ENCODE peak calls at places on chromosomes 6 and 20, in nine cellular contexts. One of them, this sample, is unnamed.

GRCh38 chr6:2196079-2196679 is 49.2 kb downstream of the GMDS start:
- DNase-seq in AG09319: peak; percentile 28
- DNase-seq in SW 1271: peak; percentile 71
- DNase-seq in iris pigment epithelial cell: peak; percentile 60
- DNase-seq in GM04503: no peak
- DNase-seq in GM23248: peak; percentile 70
- DNase-seq in activated CD4-positive, alpha-beta memory T cell treated with anti-CD3 and anti-CD28 coated beads, Interleukin-2, amount 10 ng/mL, durations not matched to agents 7 days and 5 days: no peak
- DNase-seq in skeletal muscle cell: no peak
- DNase-seq in ovary: no peak
- DNase-seq in this sample: peak; percentile 19

GRCh38 chr20:62244644-62245108 is 6.4 kb downstream of the OSBPL2 start:
- DNase-seq in GM04503: no peak
- DNase-seq in iris pigment epithelial cell: no peak
- DNase-seq in ovary: no peak
- DNase-seq in activated CD4-positive, alpha-beta memory T cell treated with anti-CD3 and anti-CD28 coated beads, Interleukin-2, amount 10 ng/mL, durations not matched to agents 7 days and 5 days: no peak
- DNase-seq in SW 1271: no peak
- DNase-seq in GM23248: no peak
- DNase-seq in AG09319: no peak
- DNase-seq in skeletal muscle cell: no peak
- DNase-seq in this sample: no peak

GRCh38 chr6:142404751-142405150 is 102.9 kb downstream of the ADGRG6 start:
- DNase-seq in ovary: no peak
- DNase-seq in GM23248: no peak
- DNase-seq in skeletal muscle cell: no peak
- DNase-seq in iris pigment epithelial cell: no peak
- DNase-seq in AG09319: no peak
- DNase-seq in activated CD4-positive, alpha-beta memory T cell treated with anti-CD3 and anti-CD28 coated beads, Interleukin-2, amount 10 ng/mL, durations not matched to agents 7 days and 5 days: no peak
- DNase-seq in GM04503: no peak
- DNase-seq in SW 1271: no peak
- DNase-seq in this sample: no peak

GRCh38 chr6:44681782-44682181 is 294.3 kb downstream of the CDC5L start:
- DNase-seq in activated CD4-positive, alpha-beta memory T cell treated with anti-CD3 and anti-CD28 coated beads, Interleukin-2, amount 10 ng/mL, durations not matched to agents 7 days and 5 days: no peak
- DNase-seq in GM04503: no peak
- DNase-seq in ovary: peak; percentile 25
- DNase-seq in skeletal muscle cell: no peak
- DNase-seq in SW 1271: no peak
- DNase-seq in AG09319: no peak
- DNase-seq in GM23248: no peak
- DNase-seq in iris pigment epithelial cell: no peak
- DNase-seq in this sample: no peak

GRCh38 chr20:58436868-58437645 is 48.0 kb downstream of the VAPB start:
- DNase-seq in skeletal muscle cell: no peak
- DNase-seq in AG09319: no peak
- DNase-seq in SW 1271: no peak
- DNase-seq in iris pigment epithelial cell: no peak
- DNase-seq in GM23248: no peak
- DNase-seq in GM04503: no peak
- DNase-seq in ovary: no peak
- DNase-seq in activated CD4-positive, alpha-beta memory T cell treated with anti-CD3 and anti-CD28 coated beads, Interleukin-2, amount 10 ng/mL, durations not matched to agents 7 days and 5 days: no peak
- DNase-seq in this sample: no peak

GRCh38 chr6:127483399-127484055 is 24.3 kb upstream of the KIAA0408 start:
- DNase-seq in iris pigment epithelial cell: no peak
- DNase-seq in GM23248: peak; percentile 2
- DNase-seq in GM04503: no peak
- DNase-seq in skeletal muscle cell: no peak
- DNase-seq in activated CD4-positive, alpha-beta memory T cell treated with anti-CD3 and anti-CD28 coated beads, Interleukin-2, amount 10 ng/mL, durations not matched to agents 7 days and 5 days: no peak
- DNase-seq in AG09319: no peak
- DNase-seq in ovary: no peak
- DNase-seq in SW 1271: no peak
- DNase-seq in this sample: no peak

GRCh38 chr6:44176130-44176934 is 17.7 kb downstream of the CAPN11 start:
- DNase-seq in ovary: no peak
- DNase-seq in activated CD4-positive, alpha-beta memory T cell treated with anti-CD3 and anti-CD28 coated beads, Interleukin-2, amount 10 ng/mL, durations not matched to agents 7 days and 5 days: no peak
- DNase-seq in AG09319: no peak
- DNase-seq in GM04503: no peak
- DNase-seq in SW 1271: no peak
- DNase-seq in GM23248: no peak
- DNase-seq in skeletal muscle cell: no peak
- DNase-seq in iris pigment epithelial cell: no peak
- DNase-seq in this sample: no peak

GRCh38 chr6:109503327-109504224 is 20.6 kb upstream of the ZBTB24 start:
- DNase-seq in activated CD4-positive, alpha-beta memory T cell treated with anti-CD3 and anti-CD28 coated beads, Interleukin-2, amount 10 ng/mL, durations not matched to agents 7 days and 5 days: no peak
- DNase-seq in GM23248: no peak
- DNase-seq in ovary: no peak
- DNase-seq in GM04503: no peak
- DNase-seq in iris pigment epithelial cell: no peak
- DNase-seq in AG09319: no peak
- DNase-seq in skeletal muscle cell: no peak
- DNase-seq in SW 1271: no peak
- DNase-seq in this sample: no peak

GRCh38 chr20:21623074-21623780 is 82.2 kb upstream of the PAX1 start:
- DNase-seq in iris pigment epithelial cell: no peak
- DNase-seq in SW 1271: no peak
- DNase-seq in GM04503: no peak
- DNase-seq in GM23248: no peak
- DNase-seq in skeletal muscle cell: no peak
- DNase-seq in activated CD4-positive, alpha-beta memory T cell treated with anti-CD3 and anti-CD28 coated beads, Interleukin-2, amount 10 ng/mL, durations not matched to agents 7 days and 5 days: no peak
- DNase-seq in AG09319: no peak
- DNase-seq in ovary: no peak
- DNase-seq in this sample: no peak

GRCh38 chr6:44940367-44940766 is 387.8 kb upstream of the RUNX2 start:
- DNase-seq in activated CD4-positive, alpha-beta memory T cell treated with anti-CD3 and anti-CD28 coated beads, Interleukin-2, amount 10 ng/mL, durations not matched to agents 7 days and 5 days: no peak
- DNase-seq in ovary: no peak
- DNase-seq in AG09319: no peak
- DNase-seq in GM04503: no peak
- DNase-seq in iris pigment epithelial cell: no peak
- DNase-seq in GM23248: no peak
- DNase-seq in SW 1271: no peak
- DNase-seq in skeletal muscle cell: no peak
- DNase-seq in this sample: no peak

GRCh38 chr6:134863763-134864510 is 86.0 kb downstream of the ALDH8A1 start:
- DNase-seq in skeletal muscle cell: no peak
- DNase-seq in iris pigment epithelial cell: no peak
- DNase-seq in GM04503: no peak
- DNase-seq in SW 1271: no peak
- DNase-seq in AG09319: no peak
- DNase-seq in activated CD4-positive, alpha-beta memory T cell treated with anti-CD3 and anti-CD28 coated beads, Interleukin-2, amount 10 ng/mL, durations not matched to agents 7 days and 5 days: no peak
- DNase-seq in ovary: no peak
- DNase-seq in GM23248: no peak
- DNase-seq in this sample: no peak

GRCh38 chr6:80550271-80550670 is 443.8 kb downstream of the BCKDHB start:
- DNase-seq in GM23248: no peak
- DNase-seq in SW 1271: no peak
- DNase-seq in GM04503: no peak
- DNase-seq in skeletal muscle cell: no peak
- DNase-seq in AG09319: no peak
- DNase-seq in iris pigment epithelial cell: no peak
- DNase-seq in activated CD4-positive, alpha-beta memory T cell treated with anti-CD3 and anti-CD28 coated beads, Interleukin-2, amount 10 ng/mL, durations not matched to agents 7 days and 5 days: no peak
- DNase-seq in ovary: no peak
- DNase-seq in this sample: no peak

GRCh38 chr20:17735206-17735804 is 35.5 kb downstream of the BANF2 start:
- DNase-seq in skeletal muscle cell: no peak
- DNase-seq in ovary: no peak
- DNase-seq in GM23248: no peak
- DNase-seq in activated CD4-positive, alpha-beta memory T cell treated with anti-CD3 and anti-CD28 coated beads, Interleukin-2, amount 10 ng/mL, durations not matched to agents 7 days and 5 days: no peak
- DNase-seq in AG09319: no peak
- DNase-seq in SW 1271: no peak
- DNase-seq in iris pigment epithelial cell: peak; percentile 71
- DNase-seq in GM04503: no peak
- DNase-seq in this sample: peak; percentile 10

GRCh38 chr6:36743538-36744441 is 46.2 kb downstream of the RAB44 start:
- DNase-seq in activated CD4-positive, alpha-beta memory T cell treated with anti-CD3 and anti-CD28 coated beads, Interleukin-2, amount 10 ng/mL, durations not matched to agents 7 days and 5 days: peak; percentile 30
- DNase-seq in GM04503: no peak
- DNase-seq in AG09319: no peak
- DNase-seq in iris pigment epithelial cell: no peak
- DNase-seq in ovary: no peak
- DNase-seq in skeletal muscle cell: no peak
- DNase-seq in GM23248: no peak
- DNase-seq in SW 1271: no peak
- DNase-seq in this sample: no peak

GRCh38 chr20:63745424-63745805 is 5.8 kb downstream of the SLC2A4RG start:
- DNase-seq in GM23248: no peak
- DNase-seq in activated CD4-positive, alpha-beta memory T cell treated with anti-CD3 and anti-CD28 coated beads, Interleukin-2, amount 10 ng/mL, durations not matched to agents 7 days and 5 days: no peak
- DNase-seq in AG09319: no peak
- DNase-seq in skeletal muscle cell: no peak
- DNase-seq in GM04503: no peak
- DNase-seq in iris pigment epithelial cell: no peak
- DNase-seq in ovary: no peak
- DNase-seq in SW 1271: no peak
- DNase-seq in this sample: no peak

GRCh38 chr6:22251331-22251730 is 45.5 kb downstream of the PRL start:
- DNase-seq in GM04503: peak; percentile 20
- DNase-seq in AG09319: no peak
- DNase-seq in GM23248: peak; percentile 65
- DNase-seq in skeletal muscle cell: no peak
- DNase-seq in ovary: no peak
- DNase-seq in iris pigment epithelial cell: peak; percentile 83
- DNase-seq in activated CD4-positive, alpha-beta memory T cell treated with anti-CD3 and anti-CD28 coated beads, Interleukin-2, amount 10 ng/mL, durations not matched to agents 7 days and 5 days: no peak
- DNase-seq in SW 1271: no peak
- DNase-seq in this sample: peak; percentile 15

GRCh38 chr6:169786349-169786748 is 34.9 kb downstream of the ERMARD start:
- DNase-seq in GM04503: no peak
- DNase-seq in AG09319: no peak
- DNase-seq in SW 1271: no peak
- DNase-seq in activated CD4-positive, alpha-beta memory T cell treated with anti-CD3 and anti-CD28 coated beads, Interleukin-2, amount 10 ng/mL, durations not matched to agents 7 days and 5 days: no peak
- DNase-seq in skeletal muscle cell: no peak
- DNase-seq in ovary: peak; percentile 5
- DNase-seq in iris pigment epithelial cell: no peak
- DNase-seq in GM23248: no peak
- DNase-seq in this sample: no peak

GRCh38 chr20:17790308-17790707 is 90.5 kb downstream of the BANF2 start:
- DNase-seq in GM23248: no peak
- DNase-seq in ovary: no peak
- DNase-seq in GM04503: no peak
- DNase-seq in skeletal muscle cell: no peak
- DNase-seq in AG09319: no peak
- DNase-seq in activated CD4-positive, alpha-beta memory T cell treated with anti-CD3 and anti-CD28 coated beads, Interleukin-2, amount 10 ng/mL, durations not matched to agents 7 days and 5 days: no peak
- DNase-seq in iris pigment epithelial cell: no peak
- DNase-seq in SW 1271: no peak
- DNase-seq in this sample: no peak

GRCh38 chr6:71091167-71091566 is 134.3 kb upstream of the B3GAT2 start:
- DNase-seq in iris pigment epithelial cell: no peak
- DNase-seq in ovary: no peak
- DNase-seq in skeletal muscle cell: no peak
- DNase-seq in SW 1271: no peak
- DNase-seq in GM04503: no peak
- DNase-seq in AG09319: no peak
- DNase-seq in GM23248: no peak
- DNase-seq in activated CD4-positive, alpha-beta memory T cell treated with anti-CD3 and anti-CD28 coated beads, Interleukin-2, amount 10 ng/mL, durations not matched to agents 7 days and 5 days: no peak
- DNase-seq in this sample: no peak

GRCh38 chr20:11906626-11907480 is 10.8 kb upstream of the BTBD3 start:
- DNase-seq in skeletal muscle cell: no peak
- DNase-seq in ovary: no peak
- DNase-seq in GM23248: no peak
- DNase-seq in SW 1271: no peak
- DNase-seq in GM04503: no peak
- DNase-seq in AG09319: no peak
- DNase-seq in iris pigment epithelial cell: no peak
- DNase-seq in activated CD4-positive, alpha-beta memory T cell treated with anti-CD3 and anti-CD28 coated beads, Interleukin-2, amount 10 ng/mL, durations not matched to agents 7 days and 5 days: no peak
- DNase-seq in this sample: no peak

GRCh38 chr6:34979218-34979617 is 90.2 kb downstream of the ANKS1A start:
- DNase-seq in activated CD4-positive, alpha-beta memory T cell treated with anti-CD3 and anti-CD28 coated beads, Interleukin-2, amount 10 ng/mL, durations not matched to agents 7 days and 5 days: no peak
- DNase-seq in AG09319: no peak
- DNase-seq in iris pigment epithelial cell: no peak
- DNase-seq in GM23248: no peak
- DNase-seq in SW 1271: no peak
- DNase-seq in ovary: no peak
- DNase-seq in GM04503: no peak
- DNase-seq in skeletal muscle cell: no peak
- DNase-seq in this sample: no peak

GRCh38 chr20:47428851-47429336 is 72.4 kb upstream of the ZMYND8 start:
- DNase-seq in activated CD4-positive, alpha-beta memory T cell treated with anti-CD3 and anti-CD28 coated beads, Interleukin-2, amount 10 ng/mL, durations not matched to agents 7 days and 5 days: no peak
- DNase-seq in iris pigment epithelial cell: no peak
- DNase-seq in skeletal muscle cell: no peak
- DNase-seq in GM23248: no peak
- DNase-seq in AG09319: no peak
- DNase-seq in ovary: no peak
- DNase-seq in SW 1271: no peak
- DNase-seq in GM04503: no peak
- DNase-seq in this sample: no peak

GRCh38 chr6:104957301-104958177 is 632 bp downstream of the LIN28B start:
- DNase-seq in activated CD4-positive, alpha-beta memory T cell treated with anti-CD3 and anti-CD28 coated beads, Interleukin-2, amount 10 ng/mL, durations not matched to agents 7 days and 5 days: no peak
- DNase-seq in iris pigment epithelial cell: no peak
- DNase-seq in skeletal muscle cell: no peak
- DNase-seq in SW 1271: no peak
- DNase-seq in GM23248: no peak
- DNase-seq in AG09319: no peak
- DNase-seq in ovary: no peak
- DNase-seq in GM04503: no peak
- DNase-seq in this sample: no peak

GRCh38 chr6:31792741-31793140 is 2.8 kb downstream of the VARS1 start:
- DNase-seq in GM23248: peak; percentile 36
- DNase-seq in GM04503: no peak
- DNase-seq in AG09319: no peak
- DNase-seq in activated CD4-positive, alpha-beta memory T cell treated with anti-CD3 and anti-CD28 coated beads, Interleukin-2, amount 10 ng/mL, durations not matched to agents 7 days and 5 days: no peak
- DNase-seq in iris pigment epithelial cell: peak; percentile 70
- DNase-seq in SW 1271: no peak
- DNase-seq in ovary: no peak
- DNase-seq in skeletal muscle cell: no peak
- DNase-seq in this sample: no peak

GRCh38 chr20:23583526-23583925 is 15.2 kb upstream of the CST9L start:
- DNase-seq in iris pigment epithelial cell: no peak
- DNase-seq in GM04503: no peak
- DNase-seq in GM23248: no peak
- DNase-seq in SW 1271: peak; percentile 8
- DNase-seq in skeletal muscle cell: no peak
- DNase-seq in AG09319: no peak
- DNase-seq in activated CD4-positive, alpha-beta memory T cell treated with anti-CD3 and anti-CD28 coated beads, Interleukin-2, amount 10 ng/mL, durations not matched to agents 7 days and 5 days: no peak
- DNase-seq in ovary: no peak
- DNase-seq in this sample: no peak

GRCh38 chr20:51384854-51385253 is 157.7 kb downstream of the NFATC2 start:
- DNase-seq in AG09319: no peak
- DNase-seq in skeletal muscle cell: no peak
- DNase-seq in GM23248: no peak
- DNase-seq in iris pigment epithelial cell: no peak
- DNase-seq in activated CD4-positive, alpha-beta memory T cell treated with anti-CD3 and anti-CD28 coated beads, Interleukin-2, amount 10 ng/mL, durations not matched to agents 7 days and 5 days: no peak
- DNase-seq in GM04503: no peak
- DNase-seq in SW 1271: no peak
- DNase-seq in ovary: no peak
- DNase-seq in this sample: no peak

GRCh38 chr6:29653452-29654038 is 3.3 kb upstream of the MOG start:
- DNase-seq in iris pigment epithelial cell: peak; percentile 82
- DNase-seq in skeletal muscle cell: peak; percentile 41
- DNase-seq in GM04503: no peak
- DNase-seq in ovary: peak; percentile 17
- DNase-seq in GM23248: peak; percentile 76
- DNase-seq in SW 1271: peak; percentile 87
- DNase-seq in activated CD4-positive, alpha-beta memory T cell treated with anti-CD3 and anti-CD28 coated beads, Interleukin-2, amount 10 ng/mL, durations not matched to agents 7 days and 5 days: peak; percentile 41
- DNase-seq in AG09319: peak; percentile 50
- DNase-seq in this sample: no peak

GRCh38 chr6:22827760-22828159 is 258.4 kb downstream of the HDGFL1 start:
- DNase-seq in GM04503: no peak
- DNase-seq in SW 1271: no peak
- DNase-seq in skeletal muscle cell: no peak
- DNase-seq in activated CD4-positive, alpha-beta memory T cell treated with anti-CD3 and anti-CD28 coated beads, Interleukin-2, amount 10 ng/mL, durations not matched to agents 7 days and 5 days: no peak
- DNase-seq in ovary: no peak
- DNase-seq in AG09319: no peak
- DNase-seq in iris pigment epithelial cell: peak; percentile 48
- DNase-seq in GM23248: peak; percentile 32
- DNase-seq in this sample: no peak